ENCODE peak calls at places on chromosomes 16 and 17, in ten cellular contexts. V, G, A, U, I, Z, F, Y, L and X are unnamed samples.
A peak's percentile ranks its signal among the peaks of the same experiment; 100 is the strongest.

GRCh38 chr17:27654654-27655524 is 23.9 kb downstream of the LGALS9 start:
- DNase-seq in V (peak; percentile 44), Y (peak; percentile 67), Z (peak; percentile 54), U (peak; percentile 76), A (peak; percentile 70), F (peak; percentile 58), G (peak; percentile 55), L (peak; percentile 67), I (peak; percentile 23), X (peak; percentile 59)

GRCh38 chr16:53817812-53818211 is 113.9 kb downstream of the FTO start:
- DNase-seq in U (no peak), I (no peak), V (no peak), Z (no peak), F (no peak), Y (no peak), G (no peak), A (no peak), L (no peak), X (no peak)

GRCh38 chr17:11742891-11743290 is 144.6 kb downstream of the DNAH9 start:
- DNase-seq in G (no peak), Z (no peak), F (no peak), I (no peak), L (no peak), A (no peak), U (no peak), Y (no peak), V (no peak), X (no peak)

GRCh38 chr16:57184890-57185445 is 871 bp downstream of the PSME3IP1 start:
- DNase-seq in A (no peak), G (no peak), V (no peak), F (peak; percentile 46), Y (no peak), L (no peak), I (no peak), Z (no peak), U (no peak), X (no peak)

GRCh38 chr17:69489303-69489702 is 74.8 kb downstream of the MAP2K6 start:
- DNase-seq in G (no peak), U (no peak), L (no peak), Z (no peak), Y (no peak), V (no peak), F (no peak), A (no peak), I (no peak), X (no peak)

GRCh38 chr16:86566966-86567700 is 504 bp downstream of the FOXC2 start:
- DNase-seq in Z (no peak), L (no peak), I (no peak), A (no peak), G (no peak), F (no peak), U (no peak), V (no peak), Y (no peak), X (no peak)

GRCh38 chr16:8863594-8864424 is 5.0 kb downstream of the CARHSP1 start:
- DNase-seq in U (peak; percentile 96), Y (peak; percentile 92), A (peak; percentile 56), I (no peak), F (peak; percentile 97), Z (no peak), V (no peak), L (peak; percentile 63), G (no peak), X (no peak)

GRCh38 chr17:38461683-38462082 is 33.4 kb downstream of the ARHGAP23 start:
- DNase-seq in Y (peak; percentile 16), U (no peak), V (no peak), A (peak; percentile 24), F (no peak), I (no peak), L (no peak), G (no peak), Z (no peak), X (no peak)

GRCh38 chr17:38960402-38960801 is 6.8 kb downstream of the FBXO47 start:
- DNase-seq in L (no peak), Z (no peak), I (no peak), F (no peak), A (no peak), V (no peak), U (no peak), G (no peak), Y (no peak), X (no peak)

GRCh38 chr16:20303012-20303411 is 24.3 kb downstream of the GP2 start:
- DNase-seq in L (no peak), A (no peak), G (no peak), F (no peak), Y (no peak), Z (no peak), I (no peak), U (no peak), V (no peak), X (no peak)

GRCh38 chr17:14953405-14953804 is 311.7 kb downstream of the PMP22 start:
- DNase-seq in Z (no peak), A (no peak), F (no peak), G (no peak), V (no peak), U (peak; percentile 10), Y (no peak), I (no peak), L (no peak), X (no peak)

GRCh38 chr17:44900894-44901293 is 1.6 kb upstream of the EFTUD2 start:
- DNase-seq in F (no peak), U (no peak), G (no peak), I (no peak), Z (no peak), V (no peak), A (no peak), L (no peak), Y (no peak), X (no peak)

GRCh38 chr17:50297407-50297865 is 23.2 kb downstream of the TMEM92 start:
- DNase-seq in F (peak; percentile 14), I (peak; percentile 29), Y (peak; percentile 35), A (peak; percentile 69), G (peak; percentile 76), Z (peak; percentile 75), U (peak; percentile 88), L (peak; percentile 67), V (peak; percentile 59), X (peak; percentile 60)

GRCh38 chr17:74695629-74696028 is 17.1 kb downstream of the CD300LF start:
- DNase-seq in L (no peak), U (no peak), Z (no peak), V (no peak), G (no peak), Y (no peak), A (no peak), F (no peak), I (no peak), X (no peak)

GRCh38 chr17:12619444-12620199 is 46.1 kb upstream of the MYOCD start:
- DNase-seq in G (no peak), I (no peak), L (no peak), Z (no peak), Y (no peak), A (no peak), U (no peak), F (no peak), V (no peak), X (no peak)

GRCh38 chr17:76909971-76910760 is 42.0 kb downstream of the MGAT5B start:
- DNase-seq in A (peak; percentile 54), I (no peak), G (peak; percentile 69), Z (peak; percentile 4), Y (no peak), F (no peak), U (peak; percentile 58), L (no peak), V (peak; percentile 5), X (no peak)

GRCh38 chr16:85819245-85819644 is 19.8 kb downstream of the COX4I1 start:
- DNase-seq in G (peak; percentile 58), U (peak; percentile 90), I (peak; percentile 33), Y (peak; percentile 53), A (peak; percentile 66), L (peak; percentile 42), Z (peak; percentile 82), F (peak; percentile 55), V (peak; percentile 71), X (peak; percentile 65)

GRCh38 chr17:28613916-28614315 is at the start of gene RSKR:
- DNase-seq in L (no peak), G (no peak), A (peak; percentile 47), I (no peak), F (no peak), V (no peak), Z (no peak), U (peak; percentile 9), Y (no peak), X (no peak)

GRCh38 chr16:1902547-1903219 is 15.5 kb downstream of the HS3ST6 start:
- DNase-seq in G (no peak), Y (no peak), U (no peak), I (no peak), F (no peak), A (no peak), V (no peak), L (no peak), Z (no peak), X (no peak)

GRCh38 chr16:10501016-10501607 is 79.3 kb downstream of the EMP2 start:
- DNase-seq in L (no peak), Y (no peak), F (no peak), Z (no peak), V (no peak), U (no peak), A (no peak), I (no peak), G (no peak), X (no peak)

GRCh38 chr17:10993126-10993525 is 155.2 kb upstream of the PIRT start:
- DNase-seq in G (no peak), L (no peak), V (no peak), U (no peak), I (no peak), Z (no peak), Y (no peak), A (no peak), F (no peak), X (no peak)

GRCh38 chr17:68594552-68594951 is 6.6 kb downstream of the FAM20A start:
- DNase-seq in L (no peak), U (no peak), I (no peak), Y (no peak), G (no peak), A (no peak), F (no peak), V (no peak), Z (no peak), X (no peak)

GRCh38 chr17:82085031-82085861 is 12.8 kb downstream of the FASN start:
- DNase-seq in A (no peak), V (no peak), F (no peak), U (no peak), Y (no peak), G (no peak), I (no peak), L (no peak), Z (no peak), X (no peak)

GRCh38 chr17:49193513-49194296 is 16.7 kb downstream of the GNGT2 start:
- DNase-seq in L (peak; percentile 59), U (peak; percentile 47), I (no peak), V (no peak), Z (no peak), A (peak; percentile 62), G (no peak), F (peak; percentile 67), Y (peak; percentile 37), X (no peak)

GRCh38 chr17:81160747-81161453 is 4.4 kb upstream of the PVALEF start:
- DNase-seq in L (no peak), F (no peak), V (no peak), Y (no peak), G (no peak), I (no peak), A (no peak), Z (no peak), U (peak; percentile 62), X (no peak)

GRCh38 chr17:10292057-10292931 is 80.5 kb downstream of the MYH13 start:
- DNase-seq in Y (no peak), F (no peak), L (no peak), A (no peak), G (no peak), Z (no peak), V (no peak), I (no peak), U (peak; percentile 17), X (no peak)

GRCh38 chr17:876272-876671 is 94.1 kb downstream of the MRM3 start:
- DNase-seq in V (no peak), Z (no peak), G (no peak), Y (no peak), U (no peak), L (no peak), A (no peak), F (no peak), I (no peak), X (no peak)